ENCODE peak calls at places on chromosomes 4 and X, in ten cellular contexts. One of them, this sample, is unnamed.

GRCh38 chr4:36812153-36812552 is 432.4 kb upstream of the NWD2 start:
- DNase-seq in fibroblast of the aortic adventitia: no peak
- DNase-seq in choroid plexus epithelial cell: no peak
- DNase-seq in activated CD4-positive, alpha-beta T cell treated with anti-CD3 and anti-CD28 coated beads, Interleukin-2, amount 10 ng/mL, durations not matched to agents 7 days and 5 days: no peak
- DNase-seq in natural killer cell: no peak
- DNase-seq in activated CD4-positive, CD25-positive, alpha-beta regulatory T cell: no peak
- DNase-seq in CD8-positive, alpha-beta memory T cell: no peak
- DNase-seq in MV-4-11: no peak
- DNase-seq in H9: no peak
- DNase-seq in activated naive CD8-positive, alpha-beta T cell treated with anti-CD3 and anti-CD28 coated beads for 36 hours: no peak
- DNase-seq in this sample: no peak

GRCh38 chr4:99806545-99806944 is 10.1 kb upstream of the DAPP1 start:
- DNase-seq in choroid plexus epithelial cell: no peak
- DNase-seq in CD8-positive, alpha-beta memory T cell: no peak
- DNase-seq in activated CD4-positive, alpha-beta T cell treated with anti-CD3 and anti-CD28 coated beads, Interleukin-2, amount 10 ng/mL, durations not matched to agents 7 days and 5 days: no peak
- DNase-seq in activated naive CD8-positive, alpha-beta T cell treated with anti-CD3 and anti-CD28 coated beads for 36 hours: no peak
- DNase-seq in activated CD4-positive, CD25-positive, alpha-beta regulatory T cell: no peak
- DNase-seq in MV-4-11: no peak
- DNase-seq in natural killer cell: no peak
- DNase-seq in fibroblast of the aortic adventitia: no peak
- DNase-seq in H9: no peak
- DNase-seq in this sample: no peak

GRCh38 chr4:152999376-153000067 is 63.4 kb downstream of the FHDC1 start:
- DNase-seq in choroid plexus epithelial cell: no peak
- DNase-seq in activated CD4-positive, CD25-positive, alpha-beta regulatory T cell: no peak
- DNase-seq in MV-4-11: peak; percentile 54
- DNase-seq in natural killer cell: no peak
- DNase-seq in H9: no peak
- DNase-seq in activated CD4-positive, alpha-beta T cell treated with anti-CD3 and anti-CD28 coated beads, Interleukin-2, amount 10 ng/mL, durations not matched to agents 7 days and 5 days: no peak
- DNase-seq in CD8-positive, alpha-beta memory T cell: no peak
- DNase-seq in activated naive CD8-positive, alpha-beta T cell treated with anti-CD3 and anti-CD28 coated beads for 36 hours: no peak
- DNase-seq in fibroblast of the aortic adventitia: no peak
- DNase-seq in this sample: no peak

GRCh38 chr4:15688056-15688455 is 6.4 kb downstream of the FAM200B start:
- DNase-seq in activated CD4-positive, CD25-positive, alpha-beta regulatory T cell: no peak
- DNase-seq in activated CD4-positive, alpha-beta T cell treated with anti-CD3 and anti-CD28 coated beads, Interleukin-2, amount 10 ng/mL, durations not matched to agents 7 days and 5 days: no peak
- DNase-seq in choroid plexus epithelial cell: no peak
- DNase-seq in H9: no peak
- DNase-seq in fibroblast of the aortic adventitia: peak; percentile 56
- DNase-seq in MV-4-11: no peak
- DNase-seq in natural killer cell: no peak
- DNase-seq in CD8-positive, alpha-beta memory T cell: no peak
- DNase-seq in activated naive CD8-positive, alpha-beta T cell treated with anti-CD3 and anti-CD28 coated beads for 36 hours: no peak
- DNase-seq in this sample: no peak

GRCh38 chr4:15568814-15569213 is 86.3 kb downstream of the FBXL5 start:
- DNase-seq in MV-4-11: no peak
- DNase-seq in activated CD4-positive, CD25-positive, alpha-beta regulatory T cell: no peak
- DNase-seq in activated naive CD8-positive, alpha-beta T cell treated with anti-CD3 and anti-CD28 coated beads for 36 hours: no peak
- DNase-seq in natural killer cell: no peak
- DNase-seq in fibroblast of the aortic adventitia: no peak
- DNase-seq in activated CD4-positive, alpha-beta T cell treated with anti-CD3 and anti-CD28 coated beads, Interleukin-2, amount 10 ng/mL, durations not matched to agents 7 days and 5 days: no peak
- DNase-seq in CD8-positive, alpha-beta memory T cell: no peak
- DNase-seq in H9: no peak
- DNase-seq in choroid plexus epithelial cell: peak; percentile 38
- DNase-seq in this sample: no peak

GRCh38 chr4:25937801-25938200 is 23.8 kb downstream of the SMIM20 start:
- DNase-seq in fibroblast of the aortic adventitia: peak; percentile 90
- DNase-seq in activated CD4-positive, alpha-beta T cell treated with anti-CD3 and anti-CD28 coated beads, Interleukin-2, amount 10 ng/mL, durations not matched to agents 7 days and 5 days: no peak
- DNase-seq in activated naive CD8-positive, alpha-beta T cell treated with anti-CD3 and anti-CD28 coated beads for 36 hours: no peak
- DNase-seq in activated CD4-positive, CD25-positive, alpha-beta regulatory T cell: no peak
- DNase-seq in choroid plexus epithelial cell: peak; percentile 61
- DNase-seq in CD8-positive, alpha-beta memory T cell: no peak
- DNase-seq in H9: no peak
- DNase-seq in natural killer cell: no peak
- DNase-seq in MV-4-11: no peak
- DNase-seq in this sample: no peak

GRCh38 chrX:55754861-55755294 is 37.3 kb downstream of the RRAGB start:
- DNase-seq in choroid plexus epithelial cell: no peak
- DNase-seq in natural killer cell: no peak
- DNase-seq in activated naive CD8-positive, alpha-beta T cell treated with anti-CD3 and anti-CD28 coated beads for 36 hours: no peak
- DNase-seq in activated CD4-positive, alpha-beta T cell treated with anti-CD3 and anti-CD28 coated beads, Interleukin-2, amount 10 ng/mL, durations not matched to agents 7 days and 5 days: no peak
- DNase-seq in H9: no peak
- DNase-seq in MV-4-11: no peak
- DNase-seq in fibroblast of the aortic adventitia: no peak
- DNase-seq in activated CD4-positive, CD25-positive, alpha-beta regulatory T cell: no peak
- DNase-seq in CD8-positive, alpha-beta memory T cell: no peak
- DNase-seq in this sample: no peak

GRCh38 chrX:111861605-111862004 is 14.4 kb upstream of the TRPC5OS start:
- DNase-seq in H9: no peak
- DNase-seq in activated CD4-positive, CD25-positive, alpha-beta regulatory T cell: no peak
- DNase-seq in natural killer cell: no peak
- DNase-seq in MV-4-11: no peak
- DNase-seq in CD8-positive, alpha-beta memory T cell: no peak
- DNase-seq in activated naive CD8-positive, alpha-beta T cell treated with anti-CD3 and anti-CD28 coated beads for 36 hours: no peak
- DNase-seq in fibroblast of the aortic adventitia: no peak
- DNase-seq in activated CD4-positive, alpha-beta T cell treated with anti-CD3 and anti-CD28 coated beads, Interleukin-2, amount 10 ng/mL, durations not matched to agents 7 days and 5 days: no peak
- DNase-seq in choroid plexus epithelial cell: no peak
- DNase-seq in this sample: no peak

GRCh38 chr4:111792592-111792991 is 352.7 kb upstream of the FAM241A start:
- DNase-seq in activated CD4-positive, alpha-beta T cell treated with anti-CD3 and anti-CD28 coated beads, Interleukin-2, amount 10 ng/mL, durations not matched to agents 7 days and 5 days: no peak
- DNase-seq in activated naive CD8-positive, alpha-beta T cell treated with anti-CD3 and anti-CD28 coated beads for 36 hours: no peak
- DNase-seq in natural killer cell: no peak
- DNase-seq in H9: no peak
- DNase-seq in MV-4-11: no peak
- DNase-seq in activated CD4-positive, CD25-positive, alpha-beta regulatory T cell: no peak
- DNase-seq in choroid plexus epithelial cell: no peak
- DNase-seq in CD8-positive, alpha-beta memory T cell: no peak
- DNase-seq in fibroblast of the aortic adventitia: no peak
- DNase-seq in this sample: no peak

GRCh38 chrX:140123446-140123845 is 158.1 kb upstream of the CXorf66 start:
- DNase-seq in natural killer cell: no peak
- DNase-seq in activated naive CD8-positive, alpha-beta T cell treated with anti-CD3 and anti-CD28 coated beads for 36 hours: no peak
- DNase-seq in activated CD4-positive, alpha-beta T cell treated with anti-CD3 and anti-CD28 coated beads, Interleukin-2, amount 10 ng/mL, durations not matched to agents 7 days and 5 days: no peak
- DNase-seq in fibroblast of the aortic adventitia: peak; percentile 23
- DNase-seq in CD8-positive, alpha-beta memory T cell: no peak
- DNase-seq in MV-4-11: no peak
- DNase-seq in choroid plexus epithelial cell: peak; percentile 4
- DNase-seq in H9: peak; percentile 52
- DNase-seq in activated CD4-positive, CD25-positive, alpha-beta regulatory T cell: no peak
- DNase-seq in this sample: no peak

GRCh38 chrX:153687121-153688039 is at the start of gene SLC6A8:
- DNase-seq in activated CD4-positive, alpha-beta T cell treated with anti-CD3 and anti-CD28 coated beads, Interleukin-2, amount 10 ng/mL, durations not matched to agents 7 days and 5 days: peak; percentile 22
- DNase-seq in activated CD4-positive, CD25-positive, alpha-beta regulatory T cell: no peak
- DNase-seq in activated naive CD8-positive, alpha-beta T cell treated with anti-CD3 and anti-CD28 coated beads for 36 hours: peak; percentile 26
- DNase-seq in MV-4-11: peak; percentile 4
- DNase-seq in choroid plexus epithelial cell: peak; percentile 53
- DNase-seq in fibroblast of the aortic adventitia: peak; percentile 52
- DNase-seq in natural killer cell: no peak
- DNase-seq in CD8-positive, alpha-beta memory T cell: peak; percentile 52
- DNase-seq in H9: peak; percentile 70
- DNase-seq in this sample: no peak

GRCh38 chr4:41748074-41748787 is at the start of gene PHOX2B:
- DNase-seq in activated naive CD8-positive, alpha-beta T cell treated with anti-CD3 and anti-CD28 coated beads for 36 hours: no peak
- DNase-seq in activated CD4-positive, alpha-beta T cell treated with anti-CD3 and anti-CD28 coated beads, Interleukin-2, amount 10 ng/mL, durations not matched to agents 7 days and 5 days: no peak
- DNase-seq in choroid plexus epithelial cell: no peak
- DNase-seq in activated CD4-positive, CD25-positive, alpha-beta regulatory T cell: no peak
- DNase-seq in H9: peak; percentile 40
- DNase-seq in natural killer cell: no peak
- DNase-seq in MV-4-11: no peak
- DNase-seq in fibroblast of the aortic adventitia: no peak
- DNase-seq in CD8-positive, alpha-beta memory T cell: no peak
- DNase-seq in this sample: no peak

GRCh38 chr4:145851516-145852201 is 87.0 kb downstream of the ZNF827 start:
- DNase-seq in activated CD4-positive, alpha-beta T cell treated with anti-CD3 and anti-CD28 coated beads, Interleukin-2, amount 10 ng/mL, durations not matched to agents 7 days and 5 days: no peak
- DNase-seq in fibroblast of the aortic adventitia: no peak
- DNase-seq in activated CD4-positive, CD25-positive, alpha-beta regulatory T cell: no peak
- DNase-seq in H9: no peak
- DNase-seq in MV-4-11: no peak
- DNase-seq in CD8-positive, alpha-beta memory T cell: no peak
- DNase-seq in activated naive CD8-positive, alpha-beta T cell treated with anti-CD3 and anti-CD28 coated beads for 36 hours: no peak
- DNase-seq in natural killer cell: no peak
- DNase-seq in choroid plexus epithelial cell: no peak
- DNase-seq in this sample: no peak

GRCh38 chr4:108010167-108010566 is 20.5 kb downstream of the HADH start:
- DNase-seq in H9: no peak
- DNase-seq in activated naive CD8-positive, alpha-beta T cell treated with anti-CD3 and anti-CD28 coated beads for 36 hours: no peak
- DNase-seq in MV-4-11: no peak
- DNase-seq in CD8-positive, alpha-beta memory T cell: no peak
- DNase-seq in natural killer cell: no peak
- DNase-seq in activated CD4-positive, alpha-beta T cell treated with anti-CD3 and anti-CD28 coated beads, Interleukin-2, amount 10 ng/mL, durations not matched to agents 7 days and 5 days: no peak
- DNase-seq in choroid plexus epithelial cell: peak; percentile 67
- DNase-seq in fibroblast of the aortic adventitia: peak; percentile 34
- DNase-seq in activated CD4-positive, CD25-positive, alpha-beta regulatory T cell: no peak
- DNase-seq in this sample: no peak

GRCh38 chrX:7083468-7084396 is 63.8 kb upstream of the STS start:
- DNase-seq in activated CD4-positive, CD25-positive, alpha-beta regulatory T cell: no peak
- DNase-seq in H9: no peak
- DNase-seq in activated CD4-positive, alpha-beta T cell treated with anti-CD3 and anti-CD28 coated beads, Interleukin-2, amount 10 ng/mL, durations not matched to agents 7 days and 5 days: peak; percentile 73
- DNase-seq in fibroblast of the aortic adventitia: peak; percentile 86
- DNase-seq in MV-4-11: peak; percentile 96
- DNase-seq in natural killer cell: peak; percentile 17
- DNase-seq in choroid plexus epithelial cell: peak; percentile 92
- DNase-seq in activated naive CD8-positive, alpha-beta T cell treated with anti-CD3 and anti-CD28 coated beads for 36 hours: peak; percentile 56
- DNase-seq in CD8-positive, alpha-beta memory T cell: peak; percentile 68
- DNase-seq in this sample: peak; percentile 66

GRCh38 chrX:125998432-125998831 is 167.7 kb downstream of the DCAF12L2 start:
- DNase-seq in activated CD4-positive, alpha-beta T cell treated with anti-CD3 and anti-CD28 coated beads, Interleukin-2, amount 10 ng/mL, durations not matched to agents 7 days and 5 days: no peak
- DNase-seq in natural killer cell: no peak
- DNase-seq in fibroblast of the aortic adventitia: no peak
- DNase-seq in CD8-positive, alpha-beta memory T cell: no peak
- DNase-seq in activated naive CD8-positive, alpha-beta T cell treated with anti-CD3 and anti-CD28 coated beads for 36 hours: no peak
- DNase-seq in MV-4-11: peak; percentile 2
- DNase-seq in activated CD4-positive, CD25-positive, alpha-beta regulatory T cell: no peak
- DNase-seq in H9: no peak
- DNase-seq in choroid plexus epithelial cell: peak; percentile 0
- DNase-seq in this sample: no peak

GRCh38 chr4:185924458-185924857 is 112.5 kb upstream of the SORBS2 start:
- DNase-seq in choroid plexus epithelial cell: no peak
- DNase-seq in activated naive CD8-positive, alpha-beta T cell treated with anti-CD3 and anti-CD28 coated beads for 36 hours: no peak
- DNase-seq in fibroblast of the aortic adventitia: no peak
- DNase-seq in activated CD4-positive, CD25-positive, alpha-beta regulatory T cell: no peak
- DNase-seq in CD8-positive, alpha-beta memory T cell: no peak
- DNase-seq in natural killer cell: no peak
- DNase-seq in H9: no peak
- DNase-seq in MV-4-11: no peak
- DNase-seq in activated CD4-positive, alpha-beta T cell treated with anti-CD3 and anti-CD28 coated beads, Interleukin-2, amount 10 ng/mL, durations not matched to agents 7 days and 5 days: no peak
- DNase-seq in this sample: no peak

GRCh38 chr4:141455651-141456050 is 180.7 kb upstream of the IL15 start:
- DNase-seq in fibroblast of the aortic adventitia: no peak
- DNase-seq in activated naive CD8-positive, alpha-beta T cell treated with anti-CD3 and anti-CD28 coated beads for 36 hours: no peak
- DNase-seq in activated CD4-positive, alpha-beta T cell treated with anti-CD3 and anti-CD28 coated beads, Interleukin-2, amount 10 ng/mL, durations not matched to agents 7 days and 5 days: no peak
- DNase-seq in H9: no peak
- DNase-seq in choroid plexus epithelial cell: peak; percentile 46
- DNase-seq in activated CD4-positive, CD25-positive, alpha-beta regulatory T cell: no peak
- DNase-seq in CD8-positive, alpha-beta memory T cell: no peak
- DNase-seq in MV-4-11: no peak
- DNase-seq in natural killer cell: no peak
- DNase-seq in this sample: no peak

GRCh38 chr4:11529625-11530201 is 101.0 kb upstream of the HS3ST1 start:
- DNase-seq in natural killer cell: no peak
- DNase-seq in activated CD4-positive, alpha-beta T cell treated with anti-CD3 and anti-CD28 coated beads, Interleukin-2, amount 10 ng/mL, durations not matched to agents 7 days and 5 days: no peak
- DNase-seq in CD8-positive, alpha-beta memory T cell: no peak
- DNase-seq in choroid plexus epithelial cell: peak; percentile 77
- DNase-seq in activated naive CD8-positive, alpha-beta T cell treated with anti-CD3 and anti-CD28 coated beads for 36 hours: no peak
- DNase-seq in MV-4-11: no peak
- DNase-seq in fibroblast of the aortic adventitia: peak; percentile 93
- DNase-seq in activated CD4-positive, CD25-positive, alpha-beta regulatory T cell: no peak
- DNase-seq in H9: no peak
- DNase-seq in this sample: no peak

GRCh38 chr4:65983062-65983461 is 312.8 kb upstream of the EPHA5 start:
- DNase-seq in activated CD4-positive, CD25-positive, alpha-beta regulatory T cell: no peak
- DNase-seq in activated naive CD8-positive, alpha-beta T cell treated with anti-CD3 and anti-CD28 coated beads for 36 hours: no peak
- DNase-seq in choroid plexus epithelial cell: peak; percentile 77
- DNase-seq in H9: no peak
- DNase-seq in fibroblast of the aortic adventitia: peak; percentile 77
- DNase-seq in activated CD4-positive, alpha-beta T cell treated with anti-CD3 and anti-CD28 coated beads, Interleukin-2, amount 10 ng/mL, durations not matched to agents 7 days and 5 days: no peak
- DNase-seq in MV-4-11: no peak
- DNase-seq in CD8-positive, alpha-beta memory T cell: no peak
- DNase-seq in natural killer cell: no peak
- DNase-seq in this sample: no peak

GRCh38 chr4:3518511-3518880 is 13.7 kb downstream of the LRPAP1 start:
- DNase-seq in activated naive CD8-positive, alpha-beta T cell treated with anti-CD3 and anti-CD28 coated beads for 36 hours: no peak
- DNase-seq in H9: no peak
- DNase-seq in fibroblast of the aortic adventitia: no peak
- DNase-seq in MV-4-11: no peak
- DNase-seq in natural killer cell: no peak
- DNase-seq in CD8-positive, alpha-beta memory T cell: peak; percentile 39
- DNase-seq in choroid plexus epithelial cell: no peak
- DNase-seq in activated CD4-positive, alpha-beta T cell treated with anti-CD3 and anti-CD28 coated beads, Interleukin-2, amount 10 ng/mL, durations not matched to agents 7 days and 5 days: no peak
- DNase-seq in activated CD4-positive, CD25-positive, alpha-beta regulatory T cell: no peak
- DNase-seq in this sample: no peak

GRCh38 chrX:95290455-95290854 is 1394.2 kb upstream of the DIAPH2 start:
- DNase-seq in activated CD4-positive, CD25-positive, alpha-beta regulatory T cell: no peak
- DNase-seq in CD8-positive, alpha-beta memory T cell: no peak
- DNase-seq in natural killer cell: no peak
- DNase-seq in activated naive CD8-positive, alpha-beta T cell treated with anti-CD3 and anti-CD28 coated beads for 36 hours: no peak
- DNase-seq in H9: no peak
- DNase-seq in choroid plexus epithelial cell: no peak
- DNase-seq in activated CD4-positive, alpha-beta T cell treated with anti-CD3 and anti-CD28 coated beads, Interleukin-2, amount 10 ng/mL, durations not matched to agents 7 days and 5 days: no peak
- DNase-seq in MV-4-11: no peak
- DNase-seq in fibroblast of the aortic adventitia: no peak
- DNase-seq in this sample: no peak

GRCh38 chr4:340011-340410 is 2.4 kb downstream of the ZNF141 start:
- DNase-seq in CD8-positive, alpha-beta memory T cell: no peak
- DNase-seq in activated naive CD8-positive, alpha-beta T cell treated with anti-CD3 and anti-CD28 coated beads for 36 hours: no peak
- DNase-seq in natural killer cell: no peak
- DNase-seq in H9: no peak
- DNase-seq in choroid plexus epithelial cell: peak; percentile 6
- DNase-seq in activated CD4-positive, CD25-positive, alpha-beta regulatory T cell: no peak
- DNase-seq in activated CD4-positive, alpha-beta T cell treated with anti-CD3 and anti-CD28 coated beads, Interleukin-2, amount 10 ng/mL, durations not matched to agents 7 days and 5 days: no peak
- DNase-seq in fibroblast of the aortic adventitia: no peak
- DNase-seq in MV-4-11: no peak
- DNase-seq in this sample: no peak

GRCh38 chrX:53263597-53264094 is 17.7 kb downstream of the IQSEC2 start:
- DNase-seq in activated CD4-positive, alpha-beta T cell treated with anti-CD3 and anti-CD28 coated beads, Interleukin-2, amount 10 ng/mL, durations not matched to agents 7 days and 5 days: peak; percentile 15
- DNase-seq in activated CD4-positive, CD25-positive, alpha-beta regulatory T cell: no peak
- DNase-seq in MV-4-11: peak; percentile 45
- DNase-seq in choroid plexus epithelial cell: no peak
- DNase-seq in natural killer cell: no peak
- DNase-seq in activated naive CD8-positive, alpha-beta T cell treated with anti-CD3 and anti-CD28 coated beads for 36 hours: peak; percentile 61
- DNase-seq in H9: no peak
- DNase-seq in fibroblast of the aortic adventitia: peak; percentile 27
- DNase-seq in CD8-positive, alpha-beta memory T cell: no peak
- DNase-seq in this sample: no peak

GRCh38 chrX:16589826-16590225 is 60.1 kb upstream of the S100G start:
- DNase-seq in CD8-positive, alpha-beta memory T cell: no peak
- DNase-seq in natural killer cell: no peak
- DNase-seq in MV-4-11: no peak
- DNase-seq in activated CD4-positive, CD25-positive, alpha-beta regulatory T cell: no peak
- DNase-seq in fibroblast of the aortic adventitia: no peak
- DNase-seq in H9: no peak
- DNase-seq in choroid plexus epithelial cell: no peak
- DNase-seq in activated naive CD8-positive, alpha-beta T cell treated with anti-CD3 and anti-CD28 coated beads for 36 hours: no peak
- DNase-seq in activated CD4-positive, alpha-beta T cell treated with anti-CD3 and anti-CD28 coated beads, Interleukin-2, amount 10 ng/mL, durations not matched to agents 7 days and 5 days: no peak
- DNase-seq in this sample: no peak

GRCh38 chr4:163748474-163748873 is 254.0 kb downstream of the TMA16 start:
- DNase-seq in H9: no peak
- DNase-seq in MV-4-11: peak; percentile 28
- DNase-seq in fibroblast of the aortic adventitia: no peak
- DNase-seq in activated naive CD8-positive, alpha-beta T cell treated with anti-CD3 and anti-CD28 coated beads for 36 hours: no peak
- DNase-seq in choroid plexus epithelial cell: peak; percentile 21
- DNase-seq in activated CD4-positive, CD25-positive, alpha-beta regulatory T cell: no peak
- DNase-seq in CD8-positive, alpha-beta memory T cell: no peak
- DNase-seq in natural killer cell: no peak
- DNase-seq in activated CD4-positive, alpha-beta T cell treated with anti-CD3 and anti-CD28 coated beads, Interleukin-2, amount 10 ng/mL, durations not matched to agents 7 days and 5 days: no peak
- DNase-seq in this sample: no peak

GRCh38 chr4:118587116-118587869 is 97.9 kb upstream of the METTL14 start:
- DNase-seq in MV-4-11: no peak
- DNase-seq in CD8-positive, alpha-beta memory T cell: no peak
- DNase-seq in H9: no peak
- DNase-seq in activated naive CD8-positive, alpha-beta T cell treated with anti-CD3 and anti-CD28 coated beads for 36 hours: no peak
- DNase-seq in fibroblast of the aortic adventitia: no peak
- DNase-seq in natural killer cell: no peak
- DNase-seq in choroid plexus epithelial cell: no peak
- DNase-seq in activated CD4-positive, CD25-positive, alpha-beta regulatory T cell: no peak
- DNase-seq in activated CD4-positive, alpha-beta T cell treated with anti-CD3 and anti-CD28 coated beads, Interleukin-2, amount 10 ng/mL, durations not matched to agents 7 days and 5 days: no peak
- DNase-seq in this sample: no peak